ENCODE peak calls at places on chromosomes 13 and 19, in five cellular contexts. Z is AG09319, A is iris pigment epithelial cell, F is activated T-helper 1 cell treated with Interleukin-2 at 50 U/mL for 16 hours, V is mucosa of gallbladder. J is an unnamed sample.

GRCh38 chr13:106418556-106418955 is 116.9 kb downstream of the EFNB2 start:
- DNase-seq in Z (peak), A (peak), F (no peak), V (no peak), J (no peak)

GRCh38 chr19:56508282-56508778 is 675 bp downstream of the ZNF471 start:
- DNase-seq in Z (no peak), A (no peak), F (no peak), V (no peak), J (peak)

GRCh38 chr13:22050951-22051563 is 380.2 kb downstream of the FGF9 start:
- DNase-seq in Z (no peak), A (no peak), F (no peak), V (no peak), J (no peak)

GRCh38 chr13:108120332-108120731 is 95.0 kb downstream of the LIG4 start:
- DNase-seq in Z (no peak), A (no peak), F (no peak), V (no peak), J (no peak)

GRCh38 chr19:13051581-13052165 is 51.0 kb downstream of the LYL1 start:
- DNase-seq in Z (no peak), A (peak), F (no peak), V (peak), J (peak)

GRCh38 chr19:23699521-23699860 is 12.5 kb upstream of the ZNF675 start:
- DNase-seq in Z (no peak), A (no peak), F (no peak), V (no peak), J (no peak)

GRCh38 chr13:53074119-53074518 is 45.5 kb downstream of the OLFM4 start:
- DNase-seq in Z (no peak), A (no peak), F (no peak), V (no peak), J (no peak)

GRCh38 chr19:3721900-3722442 is 13.8 kb downstream of the TJP3 start:
- DNase-seq in Z (no peak), A (no peak), F (no peak), V (no peak), J (no peak)

GRCh38 chr13:99960663-99961440 is 10.7 kb downstream of the ZIC5 start:
- DNase-seq in Z (no peak), A (no peak), F (no peak), V (no peak), J (no peak)

GRCh38 chr13:114282143-114282685 is 813 bp downstream of the UPF3A start:
- DNase-seq in Z (no peak), A (peak), F (peak), V (no peak), J (peak)

GRCh38 chr19:16581971-16582343 is 9.7 kb upstream of the SLC35E1 start:
- DNase-seq in Z (no peak), A (peak), F (no peak), V (no peak), J (no peak)

GRCh38 chr19:39045506-39045905 is 13.2 kb upstream of the FBXO27 start:
- DNase-seq in Z (no peak), A (no peak), F (no peak), V (no peak), J (no peak)